ENCODE peak calls at places on chromosome 4, in seven cellular contexts. R is CD4-positive, CD25-positive, alpha-beta regulatory T cell; S is PC-9; Q is ovary; M is suprapubic skin; H is astrocyte; Y is Karpas-422. B is an unnamed sample. For H3K4me1, the result is how much of the 10 kb centered on the place peaks cover.

GRCh38 chr4:74838746-74839370 is 44.5 kb upstream of the BTC start:
- DNase-seq in H (peak), Q (no peak), Y (no peak), S (no peak), M (no peak), R (no peak), B (no peak)

GRCh38 chr4:87896020-87896621 is 63.4 kb downstream of the MEPE start:
- DNase-seq in M (no peak), H (peak), S (peak), R (no peak), Q (no peak), Y (no peak), B (no peak)

GRCh38 chr4:145041378-145041777 is 56.6 kb downstream of the ANAPC10 start:
- DNase-seq in H (no peak), S (no peak), R (no peak), M (no peak), Q (no peak), Y (peak), B (no peak)

GRCh38 chr4:17490575-17491059 is 21.3 kb downstream of the QDPR start:
- DNase-seq in R (no peak), S (no peak), Y (no peak), M (no peak), Q (no peak), H (no peak), B (peak)

GRCh38 chr4:109011241-109012031 is 248.6 kb upstream of the ETNPPL start:
- DNase-seq in Q (no peak), M (no peak), R (no peak), Y (no peak), S (no peak), H (peak), B (no peak)

GRCh38 chr4:186757696-186758330 is 34.2 kb upstream of the FAT1 start:
- DNase-seq in S (no peak), Y (peak), M (no peak), R (no peak), Q (no peak), H (no peak), B (no peak)

GRCh38 chr4:106264331-106264728 is 51.7 kb downstream of the TBCK start:
- DNase-seq in Y (no peak), S (no peak), R (no peak), M (no peak), H (no peak), Q (no peak), B (peak)

GRCh38 chr4:6768539-6768905 is 14.0 kb upstream of the KIAA0232 start:
- DNase-seq in R (no peak), H (peak), S (no peak), Q (no peak), M (no peak), Y (no peak), B (no peak)

GRCh38 chr4:26217429-26217828 is 103.4 kb upstream of the RBPJ start:
- DNase-seq in H (no peak), S (no peak), M (no peak), Q (no peak), R (no peak), Y (no peak), B (no peak)

GRCh38 chr4:25813705-25814104 is 49.1 kb downstream of the SEL1L3 start:
- DNase-seq in H (peak), Y (no peak), Q (peak), S (no peak), R (no peak), M (no peak), B (no peak)

GRCh38 chr4:24598025-24598424 is 13.7 kb upstream of the DHX15 start:
- DNase-seq in M (no peak), R (no peak), S (peak), Q (no peak), H (no peak), Y (no peak), B (peak)

GRCh38 chr4:157992948-157993839 is 179.6 kb downstream of the GASK1B start:
- DNase-seq in Q (no peak), M (no peak), H (no peak), R (no peak), S (no peak), Y (no peak), B (no peak)

GRCh38 chr4:172650758-172651495 is 517.7 kb upstream of the GALNT7 start:
- DNase-seq in M (no peak), H (no peak), Q (no peak), Y (no peak), S (no peak), R (no peak), B (peak)

GRCh38 chr4:55410431-55410830 is 14.7 kb downstream of the TMEM165 start:
- DNase-seq in Q (no peak), Y (no peak), R (no peak), M (no peak), S (no peak), H (no peak), B (no peak)

GRCh38 chr4:160872491-160872890 is 1291.3 kb downstream of the FSTL5 start:
- DNase-seq in R (no peak), Q (no peak), M (no peak), S (no peak), Y (no peak), H (no peak), B (no peak)

GRCh38 chr4:17788956-17789355 is 7.5 kb upstream of the FAM184B start:
- DNase-seq in Y (no peak), R (no peak), M (no peak), S (no peak), Q (no peak), H (peak), B (no peak)

GRCh38 chr4:139889901-139890300 is 224.3 kb downstream of the MGST2 start:
- DNase-seq in Q (no peak), S (no peak), M (no peak), R (no peak), Y (no peak), H (no peak), B (no peak)

GRCh38 chr4:20487852-20488251 is 212.4 kb upstream of the PACRGL start:
- DNase-seq in R (no peak), M (no peak), H (no peak), S (no peak), Q (no peak), Y (no peak), B (no peak)

GRCh38 chr4:86250616-86251015 is 109.2 kb downstream of the MAPK10 start:
- DNase-seq in H (peak), Q (no peak), S (no peak), Y (no peak), M (no peak), R (no peak), B (no peak)

GRCh38 chr4:30953799-30954198 is 233.6 kb downstream of the PCDH7 start:
- DNase-seq in Y (no peak), Q (no peak), S (no peak), M (no peak), R (no peak), H (no peak), B (no peak)

GRCh38 chr4:134320048-134320447 is 118.5 kb upstream of the PABPC4L start:
- DNase-seq in Q (no peak), Y (no peak), S (no peak), M (no peak), H (peak), R (no peak), B (no peak)

GRCh38 chr4:44760142-44760898 is 34.0 kb upstream of the GNPDA2 start:
- DNase-seq in S (no peak), Q (no peak), Y (peak), R (no peak), M (no peak), H (peak), B (peak)

GRCh38 chr4:172826346-172826745 is 342.3 kb upstream of the GALNT7 start:
- DNase-seq in M (no peak), Q (no peak), H (peak), R (no peak), Y (no peak), S (no peak), B (no peak)

GRCh38 chr4:136495076-136495475 is 1037.2 kb downstream of the PCDH18 start:
- DNase-seq in S (no peak), Y (no peak), Q (no peak), M (no peak), R (no peak), H (no peak), B (no peak)

GRCh38 chr4:185344743-185345538 is 50.8 kb downstream of the LRP2BP start:
- DNase-seq in Y (no peak), Q (no peak), S (no peak), H (no peak), R (no peak), M (no peak), B (no peak)

GRCh38 chr4:54099959-54100606 is at the start of gene GSX2:
- DNase-seq in S (no peak), Q (no peak), H (no peak), Y (peak), R (no peak), M (peak), B (no peak)

GRCh38 chr4:53508446-53508845 is 82.8 kb downstream of the LNX1 start:
- DNase-seq in S (no peak), H (peak), Y (no peak), M (no peak), Q (no peak), R (no peak), B (no peak)

GRCh38 chr4:66178901-66179300 is 508.6 kb upstream of the EPHA5 start:
- DNase-seq in S (no peak), H (peak), R (no peak), M (no peak), Q (no peak), Y (no peak), B (no peak)

GRCh38 chr4:80221161-80221560 is 23.9 kb downstream of the PRDM8 start:
- DNase-seq in H (no peak), M (no peak), S (no peak), R (no peak), Y (no peak), Q (no peak), B (peak)

GRCh38 chr4:10035130-10035529 is 13.8 kb upstream of the SLC2A9 start:
- DNase-seq in S (no peak), R (no peak), Y (no peak), M (no peak), Q (no peak), H (no peak), B (no peak)

GRCh38 chr4:163603246-163603645 is 108.8 kb downstream of the TMA16 start:
- DNase-seq in Q (no peak), S (no peak), M (no peak), Y (peak), H (peak), R (no peak), B (no peak)

GRCh38 chr4:65819192-65819591 is 148.9 kb upstream of the EPHA5 start:
- DNase-seq in Y (no peak), Q (no peak), R (no peak), S (no peak), H (no peak), M (no peak), B (no peak)

GRCh38 chr4:165449333-165449732 is 70.5 kb downstream of the CPE start:
- DNase-seq in S (no peak), H (no peak), M (no peak), Y (no peak), R (no peak), Q (no peak), B (no peak)

GRCh38 chr4:10582059-10582686 is 102.4 kb downstream of the CLNK start:
- DNase-seq in R (no peak), M (no peak), Y (no peak), S (peak), Q (peak), H (peak), B (peak)

GRCh38 chr4:61549356-61549755 is 349.2 kb downstream of the ADGRL3 start:
- DNase-seq in Y (no peak), H (no peak), Q (no peak), R (no peak), M (no peak), S (no peak), B (no peak)

GRCh38 chr4:159669094-159669493 is 566.2 kb downstream of the RAPGEF2 start:
- DNase-seq in S (no peak), Y (no peak), M (no peak), Q (no peak), H (no peak), R (no peak), B (no peak)

GRCh38 chr4:128811571-128812359 is 2.3 kb downstream of the JADE1 start:
- DNase-seq in M (peak), R (peak), H (peak), S (peak), Q (peak), Y (peak), B (peak)

GRCh38 chr4:47855350-47855749 is 17.5 kb upstream of the CORIN start:
- DNase-seq in H (peak), Y (no peak), Q (no peak), R (no peak), S (no peak), M (peak), B (no peak)

GRCh38 chr4:48315728-48316630 is 25.4 kb upstream of the SLAIN2 start:
- DNase-seq in Q (no peak), H (peak), Y (peak), M (no peak), R (no peak), S (peak), B (peak)

DNA sequence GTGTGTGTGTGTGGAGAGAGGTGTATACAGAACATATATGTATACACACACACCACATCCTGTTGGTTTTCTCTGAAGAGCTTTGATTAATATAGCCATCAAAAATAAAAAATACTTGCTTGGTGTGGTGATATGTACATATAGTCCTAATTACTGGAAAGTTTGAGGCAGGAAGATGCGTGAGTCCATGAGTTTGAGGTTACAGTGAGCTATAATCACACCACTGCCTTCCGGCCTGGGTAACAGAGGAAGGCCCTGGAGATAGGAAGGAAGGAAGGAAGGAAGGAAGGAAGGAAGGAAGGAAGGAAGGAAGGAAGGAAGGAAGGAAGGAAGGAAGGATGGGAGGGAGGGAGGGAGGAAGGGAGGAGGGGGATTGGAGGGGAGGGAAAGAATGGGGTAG is 360.4 kb upstream of the CPEB2 start:
- DNase-seq in M (no peak), S (no peak), Y (no peak), R (no peak), Q (no peak), H (no peak), B (no peak)
- H3K4me1 ChIP-seq in M (under half), S (under half), Y (under half), R (under half), Q (under half), H (under half), B (under half)

DNA sequence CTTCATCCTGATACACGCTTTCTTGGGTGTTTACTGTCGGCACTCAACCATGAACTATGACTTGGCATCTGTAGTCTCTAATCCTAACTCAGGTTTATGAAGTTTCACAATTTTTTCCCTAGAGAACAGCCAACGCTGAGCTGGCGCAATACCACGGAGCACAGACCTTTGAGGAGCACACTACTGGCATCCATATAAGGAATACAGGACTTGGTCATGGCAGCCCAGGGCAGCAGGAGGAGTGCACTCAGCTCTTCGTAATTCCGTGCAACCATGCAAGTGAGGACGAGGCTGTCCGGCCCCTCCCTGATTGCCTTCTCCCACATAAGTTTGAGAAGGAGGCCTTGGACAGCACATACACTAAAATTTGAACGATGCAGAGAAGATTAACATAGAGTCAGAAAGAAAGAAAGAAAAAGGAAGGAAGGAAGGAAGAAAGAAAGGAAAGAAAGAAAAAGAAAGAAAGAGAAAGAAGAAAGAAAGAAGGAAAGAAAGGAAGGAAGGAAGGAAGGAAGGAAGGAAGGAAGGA is 41.0 kb upstream of the PDLIM5 start:
- DNase-seq in R (no peak), S (peak), Q (peak), H (no peak), M (no peak), Y (peak), B (peak)
- H3K4me1 ChIP-seq in R (under half), S (under half), Q (under half), H (under half), M (under half), Y (under half), B (under half)

DNA sequence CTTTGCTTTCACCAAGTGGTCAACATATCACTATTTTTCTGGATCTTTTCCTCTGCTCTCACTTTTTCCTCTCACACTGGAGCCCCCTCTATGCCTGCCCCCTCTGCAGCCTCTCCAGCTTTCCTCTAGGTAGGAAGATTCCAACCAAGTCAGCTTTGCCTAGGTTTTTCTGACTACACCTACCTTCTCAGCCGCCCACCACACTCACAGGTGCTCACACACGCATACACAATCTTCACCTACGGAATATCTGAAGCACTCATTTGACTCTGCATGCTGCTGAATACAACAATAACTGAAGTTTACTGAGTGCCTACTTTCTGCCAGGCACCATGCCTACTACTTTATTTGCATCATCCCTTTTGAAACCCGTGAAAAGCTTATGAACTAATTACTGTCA is 328.0 kb downstream of the PPP3CA start:
- DNase-seq in Y (no peak), H (no peak), Q (no peak), M (no peak), R (no peak), S (no peak), B (no peak)
- H3K4me1 ChIP-seq in Y (under half), H (under half), Q (under half), M (under half), R (half or more), S (under half), B (under half)

GRCh38 chr4:40255722-40256281 is 59.0 kb downstream of the RHOH start:
- DNase-seq in M (no peak), S (peak), Q (no peak), R (no peak), H (peak), Y (no peak), B (peak)

GRCh38 chr4:40256329-40256728 is 59.5 kb downstream of the RHOH start:
- DNase-seq in S (no peak), Y (no peak), M (no peak), Q (no peak), R (no peak), H (no peak), B (no peak)

GRCh38 chr4:40262079-40262528 is 65.3 kb downstream of the RHOH start:
- DNase-seq in M (no peak), H (no peak), S (no peak), Y (no peak), Q (no peak), R (no peak), B (no peak)

GRCh38 chr4:40261246-40262078 is 64.6 kb downstream of the RHOH start:
- DNase-seq in Q (no peak), S (no peak), R (no peak), Y (no peak), H (no peak), M (no peak), B (no peak)

DNA sequence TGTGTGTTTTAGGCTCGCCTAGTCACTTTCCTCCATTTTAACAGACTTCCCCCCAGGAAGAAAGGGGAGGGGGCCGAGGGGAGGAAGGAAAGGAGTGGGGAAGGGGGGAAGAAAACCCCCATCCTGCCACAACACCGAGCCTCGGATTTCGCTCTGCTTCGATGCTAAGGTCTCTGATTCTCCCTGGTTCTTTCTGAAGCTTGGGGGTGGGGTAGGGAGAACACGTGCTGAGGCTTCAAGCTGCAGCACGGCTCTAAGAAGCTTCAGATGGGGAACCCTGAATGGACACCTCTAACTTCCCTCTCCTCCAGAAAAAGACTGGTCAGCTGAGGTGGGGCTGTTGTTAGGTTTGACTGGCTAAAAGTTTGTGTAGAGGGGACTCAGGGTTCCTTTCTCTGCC is 61.8 kb downstream of the RHOH start:
- DNase-seq in R (no peak), S (no peak), Q (no peak), Y (no peak), M (no peak), H (no peak), B (no peak)
- H3K4me1 ChIP-seq in R (under half), S (under half), Q (under half), Y (under half), M (under half), H (under half), B (under half)

GRCh38 chr4:42416017-42416416 is 18.7 kb downstream of the SHISA3 start:
- DNase-seq in H (no peak), R (no peak), S (no peak), Y (no peak), Q (no peak), M (no peak), B (no peak)

GRCh38 chr4:42417491-42417890 is 20.2 kb downstream of the SHISA3 start:
- DNase-seq in S (no peak), Q (no peak), R (no peak), Y (no peak), M (no peak), H (peak), B (no peak)

GRCh38 chr4:42410446-42410845 is 13.2 kb downstream of the SHISA3 start:
- DNase-seq in H (no peak), Y (no peak), M (no peak), Q (no peak), R (no peak), S (no peak), B (no peak)

GRCh38 chr4:42412251-42412650 is 15.0 kb downstream of the SHISA3 start:
- DNase-seq in Y (no peak), S (no peak), Q (no peak), M (no peak), R (no peak), H (peak), B (no peak)

DNA sequence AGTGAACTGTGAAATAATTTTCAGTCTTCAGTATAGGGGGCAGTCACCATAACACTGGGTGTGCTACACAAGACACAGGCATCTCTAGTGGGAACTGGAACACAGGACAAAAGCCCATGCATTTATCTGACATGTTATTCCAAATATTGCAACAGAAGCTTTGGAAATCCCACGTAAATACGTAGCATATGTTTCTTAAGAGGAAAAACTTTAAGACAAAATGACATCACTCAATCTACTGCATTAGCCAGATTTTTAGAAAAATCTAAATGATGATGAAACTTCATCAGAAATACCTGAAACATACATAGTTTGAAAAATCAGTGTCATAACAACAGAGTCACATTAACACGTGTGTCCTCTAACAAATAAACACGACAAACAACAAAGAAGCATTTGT is 14.5 kb downstream of the SHISA3 start:
- DNase-seq in S (no peak), Q (no peak), H (no peak), M (no peak), Y (no peak), R (no peak), B (no peak)
- H3K4me1 ChIP-seq in S (under half), Q (under half), H (under half), M (under half), Y (under half), R (under half), B (under half)